ENCODE peak calls at places on chromosomes 16 and 17, in ten cellular contexts. U is astrocyte of the spinal cord; E is left cardiac atrium; Z is anterior cingulate cortex; O is HuH-7; S is stomach; B is EL; D is GM12865; Y is heart right ventricle; A is CD8-positive, alpha-beta T cell. M is an unnamed sample.

GRCh38 chr17:30586818-30587595 is 109.8 kb downstream of the GOSR1 start:
- DNase-seq in U (peak; percentile 46), E (no peak), Z (no peak), O (no peak), S (no peak), B (peak; percentile 87), D (peak; percentile 36), Y (no peak), A (no peak), M (no peak)

GRCh38 chr16:50752481-50753235 is 10.8 kb downstream of the CYLD start:
- DNase-seq in U (no peak), E (no peak), Z (no peak), O (no peak), S (no peak), B (no peak), D (no peak), Y (no peak), A (no peak), M (no peak)

GRCh38 chr16:72073831-72074230 is 10.8 kb downstream of the HPR start:
- DNase-seq in U (peak; percentile 1), E (peak; percentile 58), Z (no peak), O (no peak), S (peak; percentile 31), B (no peak), D (no peak), Y (peak; percentile 70), A (no peak), M (peak; percentile 78)

GRCh38 chr17:17757391-17757791 is 76.1 kb downstream of the RAI1 start:
- DNase-seq in U (no peak), E (no peak), Z (no peak), O (no peak), S (no peak), B (no peak), D (peak; percentile 44), Y (no peak), A (peak; percentile 45), M (no peak)

GRCh38 chr16:86848821-86849220 is 270.5 kb downstream of the FOXL1 start:
- DNase-seq in U (no peak), E (no peak), Z (no peak), O (no peak), S (no peak), B (peak; percentile 21), D (no peak), Y (no peak), A (no peak), M (no peak)

GRCh38 chr17:47882247-47882646 is 13.8 kb upstream of the SP2 start:
- DNase-seq in U (no peak), E (no peak), Z (no peak), O (no peak), S (peak; percentile 46), B (peak; percentile 71), D (no peak), Y (no peak), A (no peak), M (no peak)

GRCh38 chr17:71437176-71437575 is 683.6 kb upstream of the SOX9 start:
- DNase-seq in U (peak; percentile 32), E (no peak), Z (no peak), O (no peak), S (no peak), B (no peak), D (no peak), Y (no peak), A (no peak), M (no peak)

GRCh38 chr17:44754276-44754675 is 4.5 kb upstream of the ADAM11 start:
- DNase-seq in U (no peak), E (no peak), Z (no peak), O (no peak), S (no peak), B (no peak), D (no peak), Y (no peak), A (no peak), M (no peak)

GRCh38 chr16:11759163-11759834 is 16.6 kb upstream of the TXNDC11 start:
- DNase-seq in U (no peak), E (no peak), Z (no peak), O (no peak), S (peak; percentile 90), B (no peak), D (no peak), Y (no peak), A (no peak), M (no peak)

GRCh38 chr16:86018487-86018886 is 119.5 kb downstream of the IRF8 start:
- DNase-seq in U (no peak), E (peak; percentile 53), Z (no peak), O (no peak), S (no peak), B (no peak), D (peak; percentile 35), Y (peak; percentile 72), A (no peak), M (peak; percentile 68)

GRCh38 chr16:69286941-69287713 is 24.0 kb upstream of the VPS4A start:
- DNase-seq in U (peak; percentile 83), E (peak; percentile 74), Z (no peak), O (no peak), S (no peak), B (peak; percentile 66), D (peak; percentile 72), Y (peak; percentile 54), A (peak; percentile 54), M (peak; percentile 84)

GRCh38 chr16:59470556-59470955 is 736.4 kb upstream of the GOT2 start:
- DNase-seq in U (no peak), E (no peak), Z (no peak), O (no peak), S (no peak), B (no peak), D (no peak), Y (no peak), A (no peak), M (no peak)

GRCh38 chr17:54839022-54839806 is 61.4 kb upstream of the TOM1L1 start:
- DNase-seq in U (no peak), E (no peak), Z (no peak), O (no peak), S (no peak), B (no peak), D (no peak), Y (no peak), A (no peak), M (no peak)

GRCh38 chr17:81244358-81245023 is 5.4 kb downstream of the NDUFAF8 start:
- DNase-seq in U (no peak), E (no peak), Z (no peak), O (no peak), S (no peak), B (no peak), D (no peak), Y (no peak), A (no peak), M (no peak)

GRCh38 chr17:880074-880870 is 98.1 kb downstream of the MRM3 start:
- DNase-seq in U (peak; percentile 21), E (peak; percentile 62), Z (no peak), O (no peak), S (peak; percentile 31), B (peak; percentile 66), D (no peak), Y (peak; percentile 73), A (no peak), M (no peak)

GRCh38 chr17:41013606-41014005 is 4.7 kb upstream of the KRTAP3-1 start:
- DNase-seq in U (no peak), E (no peak), Z (no peak), O (no peak), S (no peak), B (peak; percentile 51), D (no peak), Y (peak; percentile 9), A (no peak), M (no peak)

GRCh38 chr17:61381537-61381936 is 18.1 kb upstream of the TBX2 start:
- DNase-seq in U (no peak), E (no peak), Z (no peak), O (no peak), S (no peak), B (no peak), D (no peak), Y (no peak), A (no peak), M (no peak)

GRCh38 chr16:77589071-77589755 is 133.1 kb upstream of the NUDT7 start:
- DNase-seq in U (peak; percentile 71), E (no peak), Z (no peak), O (no peak), S (no peak), B (no peak), D (no peak), Y (no peak), A (no peak), M (no peak)

GRCh38 chr17:29742210-29742513 is 119.5 kb upstream of the CORO6 start:
- DNase-seq in U (no peak), E (no peak), Z (no peak), O (no peak), S (no peak), B (no peak), D (no peak), Y (no peak), A (no peak), M (no peak)

GRCh38 chr17:82663381-82664275 is 15.4 kb upstream of the WDR45B start:
- DNase-seq in U (no peak), E (peak; percentile 17), Z (no peak), O (no peak), S (no peak), B (no peak), D (no peak), Y (no peak), A (no peak), M (no peak)

GRCh38 chr17:78498848-78499247 is 78.3 kb downstream of the DNAH17 start:
- DNase-seq in U (no peak), E (no peak), Z (no peak), O (no peak), S (no peak), B (no peak), D (no peak), Y (no peak), A (no peak), M (no peak)

GRCh38 chr17:55555772-55556171 is 44.5 kb upstream of the SMIM36 start:
- DNase-seq in U (no peak), E (no peak), Z (no peak), O (no peak), S (no peak), B (no peak), D (no peak), Y (no peak), A (no peak), M (no peak)

GRCh38 chr16:78640886-78641285 is 541.4 kb downstream of the WWOX start:
- DNase-seq in U (no peak), E (no peak), Z (no peak), O (no peak), S (no peak), B (no peak), D (no peak), Y (no peak), A (no peak), M (no peak)

GRCh38 chr17:63430223-63430622 is 15.9 kb downstream of the CYB561 start:
- DNase-seq in U (no peak), E (no peak), Z (no peak), O (no peak), S (no peak), B (no peak), D (no peak), Y (no peak), A (no peak), M (no peak)

GRCh38 chr17:67569873-67570272 is 147.9 kb upstream of the NOL11 start:
- DNase-seq in U (no peak), E (no peak), Z (no peak), O (no peak), S (no peak), B (no peak), D (peak; percentile 81), Y (no peak), A (no peak), M (no peak)

GRCh38 chr16:82741073-82741615 is 114.4 kb downstream of the CDH13 start:
- DNase-seq in U (peak; percentile 56), E (no peak), Z (no peak), O (no peak), S (no peak), B (peak; percentile 69), D (no peak), Y (no peak), A (no peak), M (no peak)